ENCODE peak calls at places on chromosomes 5 and 9, in seven cellular contexts. One of them, this sample, is unnamed. For H3K36me3, the result is how much of the 10 kb centered on the place peaks cover.

GRCh38 chr9:38031594-38031993 is 37.4 kb downstream of the SHB start:
- DNase-seq in H1: no peak
- DNase-seq in GM12878: no peak
- DNase-seq in HepG2: no peak
- DNase-seq in SK-N-SH: no peak
- DNase-seq in HCT116: no peak
- DNase-seq in K562: no peak
- DNase-seq in this sample: no peak

GRCh38 chr5:69038539-69038938 is 55.3 kb upstream of the SLC30A5 start:
- DNase-seq in H1: no peak
- DNase-seq in GM12878: no peak
- DNase-seq in HepG2: peak
- DNase-seq in SK-N-SH: no peak
- DNase-seq in HCT116: no peak
- DNase-seq in K562: no peak
- DNase-seq in this sample: no peak

GRCh38 chr9:74500584-74500924 is 3.4 kb downstream of the RORB start:
- DNase-seq in H1: peak
- DNase-seq in GM12878: no peak
- DNase-seq in HepG2: no peak
- DNase-seq in SK-N-SH: peak
- DNase-seq in HCT116: no peak
- DNase-seq in K562: no peak
- DNase-seq in this sample: no peak

GRCh38 chr9:35112257-35113020 is 3.2 kb downstream of the ATOSB start:
- DNase-seq in H1: no peak
- DNase-seq in GM12878: no peak
- DNase-seq in HepG2: no peak
- DNase-seq in SK-N-SH: no peak
- DNase-seq in HCT116: no peak
- DNase-seq in K562: no peak
- DNase-seq in this sample: no peak

GRCh38 chr9:35164711-35165110 is 2.9 kb downstream of the UNC13B start:
- DNase-seq in H1: no peak
- DNase-seq in GM12878: no peak
- DNase-seq in HepG2: no peak
- DNase-seq in SK-N-SH: no peak
- DNase-seq in HCT116: no peak
- DNase-seq in K562: no peak
- DNase-seq in this sample: no peak

GRCh38 chr9:124776952-124777645 is at the start of gene OLFML2A:
- DNase-seq in H1: peak
- DNase-seq in GM12878: no peak
- DNase-seq in HepG2: no peak
- DNase-seq in SK-N-SH: peak
- DNase-seq in HCT116: no peak
- DNase-seq in K562: peak
- DNase-seq in this sample: no peak

GRCh38 chr5:139108056-139108811 is 89.9 kb downstream of the SIL1 start:
- DNase-seq in H1: no peak
- DNase-seq in GM12878: no peak
- DNase-seq in HepG2: no peak
- DNase-seq in SK-N-SH: no peak
- DNase-seq in HCT116: no peak
- DNase-seq in K562: no peak
- DNase-seq in this sample: no peak

GRCh38 chr5:136080483-136081180 is 51.8 kb downstream of the TGFBI start:
- DNase-seq in H1: peak
- DNase-seq in GM12878: peak
- DNase-seq in HepG2: no peak
- DNase-seq in SK-N-SH: no peak
- DNase-seq in HCT116: peak
- DNase-seq in K562: peak
- DNase-seq in this sample: no peak

GRCh38 chr5:181024245-181025029 is 15.6 kb upstream of the BTNL9 start:
- DNase-seq in H1: no peak
- DNase-seq in GM12878: no peak
- DNase-seq in HepG2: no peak
- DNase-seq in SK-N-SH: no peak
- DNase-seq in HCT116: no peak
- DNase-seq in K562: no peak
- DNase-seq in this sample: no peak

GRCh38 chr9:28779240-28779639 is 1206.0 kb upstream of the C9orf72 start:
- DNase-seq in H1: no peak
- DNase-seq in GM12878: no peak
- DNase-seq in HepG2: no peak
- DNase-seq in SK-N-SH: peak
- DNase-seq in HCT116: no peak
- DNase-seq in K562: no peak
- DNase-seq in this sample: no peak

GRCh38 chr9:40907657-40908624 is 220.5 kb downstream of the FOXD4L6 start:
- DNase-seq in H1: peak
- DNase-seq in GM12878: no peak
- DNase-seq in HepG2: no peak
- DNase-seq in SK-N-SH: no peak
- DNase-seq in HCT116: no peak
- DNase-seq in K562: no peak
- DNase-seq in this sample: no peak

GRCh38 chr9:82790868-82791267 is 272.1 kb downstream of the RASEF start:
- DNase-seq in H1: no peak
- DNase-seq in GM12878: no peak
- DNase-seq in HepG2: no peak
- DNase-seq in SK-N-SH: no peak
- DNase-seq in HCT116: no peak
- DNase-seq in K562: no peak
- DNase-seq in this sample: no peak

GRCh38 chr5:139422307-139422893 is 16.9 kb downstream of the DNAJC18 start:
- DNase-seq in H1: peak
- DNase-seq in GM12878: no peak
- DNase-seq in HepG2: peak
- DNase-seq in SK-N-SH: peak
- DNase-seq in HCT116: peak
- DNase-seq in K562: peak
- DNase-seq in this sample: peak

GRCh38 chr5:83554686-83555085 is 83.1 kb downstream of the VCAN start:
- DNase-seq in H1: no peak
- DNase-seq in GM12878: no peak
- DNase-seq in HepG2: no peak
- DNase-seq in SK-N-SH: no peak
- DNase-seq in HCT116: no peak
- DNase-seq in K562: no peak
- DNase-seq in this sample: no peak

GRCh38 chr9:94760646-94761045 is 34.1 kb downstream of the AOPEP start:
- DNase-seq in H1: no peak
- DNase-seq in GM12878: no peak
- DNase-seq in HepG2: no peak
- DNase-seq in SK-N-SH: no peak
- DNase-seq in HCT116: no peak
- DNase-seq in K562: no peak
- DNase-seq in this sample: no peak

GRCh38 chr5:5932824-5933223 is 445.5 kb downstream of the MED10 start:
- DNase-seq in H1: no peak
- DNase-seq in GM12878: no peak
- DNase-seq in HepG2: no peak
- DNase-seq in SK-N-SH: no peak
- DNase-seq in HCT116: no peak
- DNase-seq in K562: no peak
- DNase-seq in this sample: no peak

GRCh38 chr9:134735441-134736175 is 94.0 kb downstream of the COL5A1 start:
- DNase-seq in H1: no peak
- DNase-seq in GM12878: no peak
- DNase-seq in HepG2: no peak
- DNase-seq in SK-N-SH: peak
- DNase-seq in HCT116: no peak
- DNase-seq in K562: no peak
- DNase-seq in this sample: no peak

GRCh38 chr5:10227396-10227795 is 22.3 kb downstream of the ATPSCKMT start:
- DNase-seq in H1: no peak
- DNase-seq in GM12878: no peak
- DNase-seq in HepG2: no peak
- DNase-seq in SK-N-SH: no peak
- DNase-seq in HCT116: no peak
- DNase-seq in K562: no peak
- DNase-seq in this sample: no peak

GRCh38 chr5:10229306-10230048 is 20.2 kb downstream of the ATPSCKMT start:
- DNase-seq in H1: no peak
- DNase-seq in GM12878: no peak
- DNase-seq in HepG2: no peak
- DNase-seq in SK-N-SH: no peak
- DNase-seq in HCT116: no peak
- DNase-seq in K562: no peak
- DNase-seq in this sample: no peak

GRCh38 chr5:10232386-10232785 is 17.3 kb downstream of the ATPSCKMT start:
- DNase-seq in H1: no peak
- DNase-seq in GM12878: no peak
- DNase-seq in HepG2: no peak
- DNase-seq in SK-N-SH: no peak
- DNase-seq in HCT116: no peak
- DNase-seq in K562: no peak
- DNase-seq in this sample: no peak

GRCh38 chr5:10233011-10233410 is 16.7 kb downstream of the ATPSCKMT start:
- DNase-seq in H1: no peak
- DNase-seq in GM12878: no peak
- DNase-seq in HepG2: no peak
- DNase-seq in SK-N-SH: no peak
- DNase-seq in HCT116: no peak
- DNase-seq in K562: no peak
- DNase-seq in this sample: no peak

DNA sequence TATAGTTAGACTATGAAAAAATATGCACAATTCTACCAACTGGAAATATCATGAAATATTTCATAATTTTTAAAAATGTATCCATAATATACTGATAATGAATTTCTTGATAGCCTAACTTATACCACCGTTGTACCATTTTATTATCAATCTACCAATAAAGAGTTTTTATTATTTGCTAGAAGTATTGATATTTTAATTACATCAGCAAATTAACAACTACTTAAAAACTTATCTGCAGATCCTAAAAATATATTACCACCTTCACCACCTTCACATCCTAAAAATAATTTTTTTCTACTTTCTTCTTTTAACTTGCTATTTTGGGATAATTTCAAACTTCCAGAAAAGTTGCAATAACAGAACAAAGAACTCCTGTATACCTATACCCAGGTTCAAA is 21.4 kb downstream of the ATPSCKMT start:
- DNase-seq in H1: no peak
- DNase-seq in GM12878: no peak
- DNase-seq in HepG2: no peak
- DNase-seq in SK-N-SH: no peak
- DNase-seq in HCT116: no peak
- DNase-seq in K562: no peak
- DNase-seq in this sample: no peak
- H3K36me3 ChIP-seq in H1: under half
- H3K36me3 ChIP-seq in GM12878: under half
- H3K36me3 ChIP-seq in HepG2: under half
- H3K36me3 ChIP-seq in SK-N-SH: under half
- H3K36me3 ChIP-seq in HCT116: under half
- H3K36me3 ChIP-seq in K562: under half
- H3K36me3 ChIP-seq in this sample: under half

GRCh38 chr9:98830554-98830953 is 23.1 kb downstream of the GALNT12 start:
- DNase-seq in H1: no peak
- DNase-seq in GM12878: no peak
- DNase-seq in HepG2: no peak
- DNase-seq in SK-N-SH: no peak
- DNase-seq in HCT116: no peak
- DNase-seq in K562: no peak
- DNase-seq in this sample: no peak

GRCh38 chr9:98834386-98834785 is 26.9 kb downstream of the GALNT12 start:
- DNase-seq in H1: no peak
- DNase-seq in GM12878: no peak
- DNase-seq in HepG2: no peak
- DNase-seq in SK-N-SH: no peak
- DNase-seq in HCT116: no peak
- DNase-seq in K562: no peak
- DNase-seq in this sample: no peak

GRCh38 chr9:98831636-98832035 is 24.2 kb downstream of the GALNT12 start:
- DNase-seq in H1: no peak
- DNase-seq in GM12878: no peak
- DNase-seq in HepG2: no peak
- DNase-seq in SK-N-SH: no peak
- DNase-seq in HCT116: no peak
- DNase-seq in K562: no peak
- DNase-seq in this sample: no peak

GRCh38 chr9:98832768-98833089 is 25.3 kb downstream of the GALNT12 start:
- DNase-seq in H1: no peak
- DNase-seq in GM12878: no peak
- DNase-seq in HepG2: no peak
- DNase-seq in SK-N-SH: no peak
- DNase-seq in HCT116: no peak
- DNase-seq in K562: no peak
- DNase-seq in this sample: no peak

GRCh38 chr9:98833090-98833956 is 25.9 kb downstream of the GALNT12 start:
- DNase-seq in H1: no peak
- DNase-seq in GM12878: no peak
- DNase-seq in HepG2: no peak
- DNase-seq in SK-N-SH: no peak
- DNase-seq in HCT116: no peak
- DNase-seq in K562: peak
- DNase-seq in this sample: no peak
- TF ChIP-seq YY1 in H1: no peak
- TF ChIP-seq YY1 in GM12878: no peak
- TF ChIP-seq YY1 in HepG2: no peak
- TF ChIP-seq YY1 in SK-N-SH: no peak
- TF ChIP-seq YY1 in HCT116: no peak
- TF ChIP-seq YY1 in K562: no peak
- TF ChIP-seq YY1 in this sample: no peak

GRCh38 chr9:89022071-89022721 is 30.9 kb downstream of the S1PR3 start:
- DNase-seq in H1: no peak
- DNase-seq in GM12878: no peak
- DNase-seq in HepG2: no peak
- DNase-seq in SK-N-SH: no peak
- DNase-seq in HCT116: no peak
- DNase-seq in K562: no peak
- DNase-seq in this sample: no peak
- H3K9ac ChIP-seq in H1: no peak
- H3K9ac ChIP-seq in GM12878: no peak
- H3K9ac ChIP-seq in HepG2: no peak
- H3K9ac ChIP-seq in SK-N-SH: no peak
- H3K9ac ChIP-seq in HCT116: no peak
- H3K9ac ChIP-seq in K562: no peak
- H3K9ac ChIP-seq in this sample: no peak

GRCh38 chr5:72189135-72189534 is 81.9 kb downstream of the MAP1B start:
- DNase-seq in H1: no peak
- DNase-seq in GM12878: no peak
- DNase-seq in HepG2: no peak
- DNase-seq in SK-N-SH: no peak
- DNase-seq in HCT116: no peak
- DNase-seq in K562: no peak
- DNase-seq in this sample: no peak

GRCh38 chr5:72187388-72188070 is 80.3 kb downstream of the MAP1B start:
- DNase-seq in H1: no peak
- DNase-seq in GM12878: no peak
- DNase-seq in HepG2: no peak
- DNase-seq in SK-N-SH: no peak
- DNase-seq in HCT116: no peak
- DNase-seq in K562: peak
- DNase-seq in this sample: no peak

GRCh38 chr5:72188176-72188575 is 80.9 kb downstream of the MAP1B start:
- DNase-seq in H1: no peak
- DNase-seq in GM12878: no peak
- DNase-seq in HepG2: no peak
- DNase-seq in SK-N-SH: no peak
- DNase-seq in HCT116: no peak
- DNase-seq in K562: no peak
- DNase-seq in this sample: no peak

GRCh38 chr5:72194846-72195245 is 87.6 kb downstream of the MAP1B start:
- DNase-seq in H1: no peak
- DNase-seq in GM12878: peak
- DNase-seq in HepG2: no peak
- DNase-seq in SK-N-SH: no peak
- DNase-seq in HCT116: no peak
- DNase-seq in K562: no peak
- DNase-seq in this sample: no peak

GRCh38 chr5:72191404-72191803 is 84.1 kb downstream of the MAP1B start:
- DNase-seq in H1: no peak
- DNase-seq in GM12878: no peak
- DNase-seq in HepG2: no peak
- DNase-seq in SK-N-SH: no peak
- DNase-seq in HCT116: no peak
- DNase-seq in K562: no peak
- DNase-seq in this sample: no peak
- H3K36me3 ChIP-seq in H1: under half
- H3K36me3 ChIP-seq in GM12878: under half
- H3K36me3 ChIP-seq in HepG2: under half
- H3K36me3 ChIP-seq in SK-N-SH: half or more
- H3K36me3 ChIP-seq in HCT116: under half
- H3K36me3 ChIP-seq in K562: half or more
- H3K36me3 ChIP-seq in this sample: half or more

This sample was measured in NT2/D1.